ENCODE peak calls at places on chromosomes 16 and 17, in five cellular contexts. H is lung, W is foreskin fibroblast, U is body of pancreas, Y is prostate gland. B is an unnamed sample.
A peak's percentile ranks its signal among the peaks of the same experiment; 100 is the strongest.

GRCh38 chr16:87392823-87393679 is 915 bp downstream of the MAP1LC3B start:
- DNase-seq in H (peak; percentile 57), W (peak; percentile 20), U (peak; percentile 56), Y (no peak), B (no peak)

GRCh38 chr17:14301279-14301760 is 439 bp downstream of the HS3ST3B1 start:
- DNase-seq in H (no peak), W (no peak), U (peak; percentile 56), Y (no peak), B (no peak)

GRCh38 chr17:70862295-70862694 is 693.0 kb downstream of the KCNJ2 start:
- DNase-seq in H (no peak), W (no peak), U (no peak), Y (no peak), B (no peak)

GRCh38 chr17:3740611-3741073 is 16.9 kb downstream of the HASPIN start:
- DNase-seq in H (no peak), W (no peak), U (no peak), Y (no peak), B (no peak)

GRCh38 chr17:3569534-3570137 is 12.0 kb upstream of the TRPV3 start:
- DNase-seq in H (no peak), W (no peak), U (no peak), Y (no peak), B (no peak)

GRCh38 chr17:48593840-48594411 is 347 bp upstream of the HOXB5 start:
- DNase-seq in H (peak; percentile 61), W (peak; percentile 46), U (peak; percentile 59), Y (peak; percentile 20), B (no peak)

GRCh38 chr17:78958556-78959191 is 21.0 kb downstream of the LGALS3BP start:
- DNase-seq in H (no peak), W (no peak), U (no peak), Y (no peak), B (no peak)

GRCh38 chr17:9979463-9979995 is 74.5 kb upstream of the RCVRN start:
- DNase-seq in H (no peak), W (no peak), U (peak; percentile 29), Y (no peak), B (no peak)

GRCh38 chr16:58464916-58465731 is 34.8 kb upstream of the NDRG4 start:
- DNase-seq in H (no peak), W (no peak), U (no peak), Y (no peak), B (no peak)

GRCh38 chr17:74920679-74921044 is 2.4 kb downstream of the USH1G start:
- DNase-seq in H (no peak), W (no peak), U (no peak), Y (no peak), B (no peak)

GRCh38 chr16:67461600-67462278 is 19.2 kb downstream of the ATP6V0D1 start:
- DNase-seq in H (peak; percentile 57), W (no peak), U (peak; percentile 80), Y (peak; percentile 96), B (no peak)

GRCh38 chr16:68834550-68834949 is 8.8 kb upstream of the TANGO6 start:
- DNase-seq in H (no peak), W (no peak), U (no peak), Y (peak; percentile 48), B (no peak)

GRCh38 chr17:40069751-40070643 is 7.2 kb downstream of the THRA start:
- DNase-seq in H (no peak), W (no peak), U (peak; percentile 79), Y (peak; percentile 90), B (no peak)

DNA sequence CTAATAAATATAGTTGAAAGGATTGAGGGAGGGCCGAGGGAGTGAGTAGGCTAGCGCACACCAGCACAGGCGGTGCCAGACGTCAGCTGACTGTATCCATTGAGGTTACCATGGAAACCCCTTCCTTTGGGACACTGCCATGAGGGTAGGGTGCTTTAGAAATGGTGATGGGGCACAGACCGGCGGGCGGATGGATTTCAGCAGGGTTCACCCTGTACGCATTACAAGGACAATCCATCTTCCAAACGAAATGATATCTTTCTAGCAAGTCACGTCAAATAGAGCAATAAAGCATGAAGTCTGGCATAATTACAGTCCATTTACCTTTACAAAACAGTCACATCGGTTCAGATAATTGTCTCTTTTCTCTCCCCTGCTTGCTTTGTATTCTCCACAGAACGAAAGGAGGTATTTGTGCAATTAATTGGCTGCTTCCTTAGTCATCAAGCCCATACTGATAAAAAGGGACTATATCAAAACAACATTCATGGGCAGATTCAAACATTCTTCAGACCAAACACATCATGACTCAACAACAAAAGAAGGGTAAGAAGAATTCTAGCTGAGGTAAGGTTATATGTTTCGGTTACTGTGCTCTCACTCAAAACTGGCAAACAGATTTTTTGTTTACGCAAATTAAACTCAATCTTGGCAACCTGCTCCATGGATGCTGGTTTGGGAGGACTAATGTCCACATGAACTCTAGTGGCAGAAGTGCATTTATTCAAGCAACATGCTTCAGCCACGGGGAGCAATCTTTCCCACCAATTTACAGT is 140.6 kb downstream of the CDK5R1 start:
- DNase-seq in H (no peak), W (no peak), U (peak; percentile 37), Y (no peak), B (no peak)
- H3K4me3 ChIP-seq in H (no peak overlapping the region), W (no peak overlapping the region), U (no peak overlapping the region), Y (no peak overlapping the region), B (no peak overlapping the region)

DNA sequence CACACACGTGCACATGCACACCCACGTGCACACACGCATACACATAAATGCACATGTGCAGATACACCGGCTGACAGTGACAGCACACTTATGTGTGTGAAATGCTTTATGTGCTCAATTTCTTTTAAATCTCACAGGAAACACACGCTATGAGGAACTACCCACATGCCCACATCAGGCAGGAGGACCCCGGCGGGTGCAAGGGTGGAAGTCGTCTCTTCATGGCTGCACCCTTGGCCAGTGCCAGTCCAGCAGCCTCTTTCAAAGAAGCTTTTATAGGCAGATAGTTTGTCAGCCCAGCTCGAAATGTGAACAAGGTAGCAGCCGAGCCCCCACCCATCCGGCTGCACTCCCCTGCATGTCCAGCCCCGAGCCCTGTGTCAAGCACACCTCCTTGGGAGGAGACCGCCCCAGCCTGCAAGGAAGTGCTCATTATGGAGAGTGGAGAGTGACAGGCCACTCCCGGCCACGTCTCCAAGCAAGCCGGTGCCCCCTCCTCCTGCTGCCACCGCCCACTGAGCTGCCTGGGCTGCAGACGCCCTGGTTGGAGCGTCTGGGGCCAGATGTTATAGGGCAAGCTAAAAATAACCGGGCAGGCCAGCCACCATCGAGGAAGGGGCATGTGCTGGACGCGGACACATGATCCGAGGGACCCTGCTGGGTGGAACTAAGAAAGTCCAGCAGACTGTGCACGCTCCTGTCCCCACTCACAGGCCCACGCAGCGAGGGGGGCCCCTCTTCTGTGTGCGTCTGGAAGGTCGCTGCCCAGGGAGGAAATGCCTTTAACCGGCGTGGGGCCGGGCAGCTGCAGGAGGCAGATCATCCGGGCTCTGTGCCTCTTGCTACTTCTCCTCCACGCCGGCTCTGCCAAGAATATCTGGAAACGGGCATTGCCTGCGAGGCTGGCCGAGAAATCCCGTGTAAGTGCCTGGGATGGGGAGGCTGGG is at the start of gene WFDC1:
- DNase-seq in H (no peak), W (peak; percentile 29), U (no peak), Y (no peak), B (no peak)
- H3K4me3 ChIP-seq in H (peak within 1 kb of the TSS; percentile 10), W (peak within 1 kb of the TSS; percentile 34), U (no peak within 1 kb of the TSS), Y (peak within 1 kb of the TSS; percentile 25), B (peak within 1 kb of the TSS; percentile 23)

DNA sequence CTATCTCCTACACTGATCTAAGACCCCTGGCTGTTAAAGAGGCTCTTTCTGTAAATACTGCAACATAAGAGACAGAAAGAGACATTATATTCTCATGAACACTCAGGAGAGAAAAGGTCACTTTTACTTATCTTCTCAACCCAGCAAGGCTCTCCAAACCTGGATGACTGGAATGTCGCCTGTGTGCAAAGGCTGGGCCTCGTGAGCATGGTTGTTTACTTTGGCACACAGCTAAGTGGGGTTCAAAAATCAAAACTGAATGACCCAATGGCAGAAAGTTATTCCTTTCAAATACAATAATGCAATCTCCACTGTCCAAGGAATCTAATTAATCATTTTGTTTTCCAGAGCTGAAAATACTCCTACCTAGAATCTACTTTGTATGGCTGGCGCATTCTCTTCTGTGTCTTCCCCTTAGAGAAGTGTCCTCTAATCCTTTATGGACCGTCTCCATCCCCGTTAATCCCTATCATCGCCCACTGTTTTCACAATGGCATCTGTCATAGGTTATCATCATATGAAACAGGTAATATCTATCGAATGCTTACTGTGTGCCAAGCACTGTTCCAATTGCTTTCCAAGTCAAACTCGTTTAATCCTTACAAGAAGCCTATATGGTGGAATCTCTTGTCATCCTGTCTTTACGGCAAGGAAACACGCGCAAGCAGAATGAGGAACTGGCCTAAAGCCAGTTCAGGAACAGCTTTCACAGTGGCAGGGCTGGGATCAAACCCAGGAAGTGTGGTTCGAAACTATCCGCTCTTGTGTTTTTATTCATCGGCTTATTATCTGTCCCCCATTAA is 1.3 kb downstream of the SLX4 start:
- DNase-seq in H (no peak), W (no peak), U (no peak), Y (peak; percentile 16), B (no peak)
- H3K4me3 ChIP-seq in H (no peak overlapping the region), W (peak overlapping the region; percentile 96), U (peak overlapping the region; percentile 83), Y (no peak overlapping the region), B (peak overlapping the region; percentile 97)

GRCh38 chr16:10671729-10672128 is 23.0 kb downstream of the TEKT5 start:
- DNase-seq in H (no peak), W (no peak), U (no peak), Y (no peak), B (no peak)
- H3K4me3 ChIP-seq in H (no peak overlapping the region), W (no peak overlapping the region), U (no peak overlapping the region), Y (no peak overlapping the region), B (no peak overlapping the region)

GRCh38 chr17:2074919-2075318 is 20.0 kb downstream of the HIC1 start:
- DNase-seq in H (no peak), W (no peak), U (no peak), Y (no peak), B (no peak)
- H3K4me3 ChIP-seq in H (no peak overlapping the region), W (no peak overlapping the region), U (no peak overlapping the region), Y (no peak overlapping the region), B (no peak overlapping the region)

GRCh38 chr17:7138800-7139381 is 24.3 kb upstream of the ASGR2 start:
- DNase-seq in H (no peak), W (no peak), U (no peak), Y (no peak), B (no peak)

GRCh38 chr17:7136266-7136877 is 21.8 kb upstream of the ASGR2 start:
- DNase-seq in H (peak; percentile 72), W (peak; percentile 40), U (peak; percentile 73), Y (peak; percentile 68), B (peak; percentile 18)

GRCh38 chr17:7139400-7139799 is 24.8 kb upstream of the ASGR2 start:
- DNase-seq in H (no peak), W (no peak), U (no peak), Y (no peak), B (no peak)

GRCh38 chr17:7133916-7134315 is 19.3 kb upstream of the ASGR2 start:
- DNase-seq in H (no peak), W (no peak), U (no peak), Y (no peak), B (no peak)

DNA sequence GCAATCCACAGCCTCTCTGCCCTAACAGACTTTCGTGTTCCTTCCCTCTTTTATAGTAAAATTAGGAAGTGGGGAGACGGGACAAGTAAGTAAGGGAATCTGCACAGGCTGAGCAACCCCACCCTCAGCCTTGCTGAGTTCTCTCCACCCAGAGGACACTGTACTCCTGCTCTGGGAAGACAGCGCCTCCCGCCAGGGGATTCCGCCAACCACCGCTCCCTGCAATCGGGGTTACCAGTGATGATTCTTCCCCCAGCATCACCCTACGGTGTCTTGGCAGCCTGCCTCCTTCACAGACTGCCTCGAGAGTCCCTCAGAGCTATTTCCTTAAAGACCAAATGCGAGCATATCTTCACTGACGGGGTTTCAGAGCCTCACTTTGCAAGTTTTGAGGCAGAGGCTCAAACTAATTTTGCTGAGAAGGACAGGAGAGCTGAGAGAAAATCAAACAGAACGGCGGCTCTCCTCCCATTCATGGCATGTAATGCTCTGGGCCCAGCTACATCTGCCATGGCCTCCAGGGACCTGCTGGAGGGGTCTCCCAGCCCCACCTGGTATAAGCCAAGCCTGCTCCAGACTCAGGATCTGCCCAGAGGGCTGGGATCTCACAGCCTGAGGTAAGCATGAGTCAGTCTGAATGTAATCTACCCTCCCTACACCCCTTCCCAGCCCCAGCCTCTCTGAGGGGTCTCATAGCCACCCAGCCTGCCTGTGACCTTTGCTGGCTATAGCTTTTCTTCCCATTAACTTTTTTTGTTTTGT is 22.7 kb upstream of the ASGR2 start:
- DNase-seq in H (no peak), W (no peak), U (no peak), Y (no peak), B (no peak)
- H3K4me3 ChIP-seq in H (no peak overlapping the region), W (no peak overlapping the region), U (no peak overlapping the region), Y (no peak overlapping the region), B (no peak overlapping the region)